ENCODE peak calls at places on chromosomes 11 and 22, in six cellular contexts. P is mammary epithelial cell, G is HepG2, A is keratinocyte, C is A673, W is K562. Z is an unnamed sample.

GRCh38 chr11:71548716-71549151 is 514 bp downstream of the KRTAP5-9 start:
- DNase-seq in A (no peak), C (no peak), P (no peak), G (no peak), W (no peak), Z (peak; percentile 13)

GRCh38 chr11:129917231-129917630 is 21.9 kb upstream of the NFRKB start:
- DNase-seq in P (no peak), A (no peak), C (no peak), W (no peak), G (no peak), Z (no peak)

GRCh38 chr11:134667505-134667904 is 255.5 kb upstream of the B3GAT1 start:
- DNase-seq in W (no peak), P (no peak), G (no peak), A (no peak), C (no peak), Z (no peak)

GRCh38 chr11:134532921-134533421 is 120.9 kb upstream of the B3GAT1 start:
- DNase-seq in C (no peak), G (no peak), P (no peak), W (no peak), A (no peak), Z (no peak)

GRCh38 chr11:102172127-102172848 is 62.0 kb downstream of the YAP1 start:
- DNase-seq in C (no peak), G (no peak), W (no peak), P (peak; percentile 18), A (no peak), Z (no peak)

GRCh38 chr11:45811571-45812290 is 6.8 kb downstream of the SLC35C1 start:
- DNase-seq in G (no peak), A (no peak), W (no peak), P (no peak), C (no peak), Z (no peak)

GRCh38 chr22:18905540-18906409 is at the start of gene DGCR6:
- DNase-seq in W (no peak), C (no peak), P (no peak), A (no peak), G (no peak), Z (no peak)

GRCh38 chr11:67666676-67667489 is 7.5 kb downstream of the ALDH3B2 start:
- DNase-seq in A (no peak), G (no peak), P (no peak), W (no peak), C (no peak), Z (no peak)

GRCh38 chr11:118618991-118619375 is 11.6 kb downstream of the PHLDB1 start:
- DNase-seq in P (peak; percentile 39), A (no peak), C (no peak), G (no peak), W (no peak), Z (no peak)

GRCh38 chr11:693415-693831 is 1.6 kb downstream of the DEAF1 start:
- DNase-seq in G (no peak), W (no peak), P (peak; percentile 46), C (peak; percentile 79), A (no peak), Z (peak; percentile 35)

GRCh38 chr11:12868315-12869073 is 140.6 kb upstream of the RASSF10 start:
- DNase-seq in W (peak; percentile 32), C (no peak), G (no peak), P (no peak), A (no peak), Z (no peak)

GRCh38 chr22:44839061-44839460 is 86.7 kb downstream of the ARHGAP8 start:
- DNase-seq in A (no peak), C (peak; percentile 18), W (no peak), G (no peak), P (no peak), Z (no peak)

GRCh38 chr11:134176284-134176683 is 47.5 kb downstream of the NCAPD3 start:
- DNase-seq in C (no peak), A (no peak), G (no peak), P (no peak), W (no peak), Z (no peak)

GRCh38 chr22:29313126-29314071 is 2.1 kb downstream of the RASL10A start:
- DNase-seq in W (no peak), P (no peak), C (no peak), G (no peak), A (no peak), Z (peak; percentile 68)

GRCh38 chr11:108906826-108907225 is 242.0 kb downstream of the DDX10 start:
- DNase-seq in P (no peak), G (no peak), A (no peak), C (peak; percentile 95), W (no peak), Z (no peak)

GRCh38 chr11:16179668-16180067 is 176.7 kb downstream of the SOX6 start:
- DNase-seq in W (no peak), P (no peak), G (no peak), A (no peak), C (peak; percentile 86), Z (no peak)

GRCh38 chr11:4991066-4991465 is 3.6 kb upstream of the OR51L1 start:
- DNase-seq in G (no peak), C (peak; percentile 5), W (peak; percentile 60), P (no peak), A (no peak), Z (peak; percentile 32)

GRCh38 chr22:28029201-28029948 is 110.3 kb upstream of the PITPNB start:
- DNase-seq in G (no peak), A (no peak), C (peak; percentile 80), P (no peak), W (no peak), Z (no peak)

GRCh38 chr22:47888807-47889206 is 1126.4 kb downstream of the TBC1D22A start:
- DNase-seq in C (no peak), W (no peak), A (no peak), P (no peak), G (no peak), Z (no peak)

GRCh38 chr11:67057410-67057757 is 737 bp downstream of the RHOD start:
- DNase-seq in P (peak; percentile 46), G (no peak), A (no peak), W (no peak), C (no peak), Z (no peak)

GRCh38 chr11:112293614-112294013 is 33.0 kb upstream of the PLET1 start:
- DNase-seq in W (no peak), A (no peak), C (peak; percentile 49), P (no peak), G (no peak), Z (no peak)
- H3K4me1 ChIP-seq in W (peaks cover 9% of the 10 kb centered on the region), A (peaks cover 25% of the 10 kb centered on the region), C (peaks cover 71% of the 10 kb centered on the region), P (peaks cover 18% of the 10 kb centered on the region), G (peaks cover 13% of the 10 kb centered on the region), Z (peaks cover 6% of the 10 kb centered on the region)

GRCh38 chr22:25110846-25111578 is 88.6 kb upstream of the CRYBB3 start:
- DNase-seq in C (peak; percentile 79), W (peak; percentile 33), G (peak; percentile 91), P (peak; percentile 87), A (peak; percentile 45), Z (peak; percentile 91)
- TF ChIP-seq EZH2 in C (no peak), W (no peak), G (no peak), P (no peak), A (no peak), Z (no peak)

GRCh38 chr11:73376168-73376802 is at the start of gene RELT:
- DNase-seq in C (peak; percentile 97), W (peak; percentile 97), A (no peak), G (peak; percentile 73), P (peak; percentile 90), Z (peak; percentile 97)
- TF ChIP-seq CTCF in C (peak; percentile 87), W (peak; percentile 95), A (peak; percentile 86), G (peak; percentile 85), P (peak; percentile 82), Z (peak; percentile 78)

DNA sequence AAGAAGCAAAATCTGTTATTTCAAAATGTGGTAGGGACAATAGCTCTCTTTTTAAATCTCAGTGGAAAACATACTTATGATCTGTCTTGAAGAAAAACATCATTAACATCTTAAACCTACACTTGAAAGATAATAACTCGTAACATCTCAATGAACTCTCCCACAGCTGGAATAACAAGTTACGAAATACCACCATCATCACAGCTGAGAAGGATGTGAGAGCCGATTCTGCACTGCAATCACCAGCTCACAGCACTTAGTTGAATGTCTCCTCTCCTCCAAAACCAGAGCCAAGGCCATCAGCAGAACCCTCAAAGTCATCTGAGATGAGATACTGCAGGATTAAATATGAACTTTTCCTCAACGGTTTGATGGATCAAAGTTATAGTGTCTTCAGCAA is 124.3 kb downstream of the ARHGAP20 start:
- DNase-seq in W (no peak), G (no peak), P (no peak), C (no peak), A (no peak), Z (no peak)
- H3K4me1 ChIP-seq in W (no peaks in the 10 kb centered on the region), G (no peaks in the 10 kb centered on the region), P (no peaks in the 10 kb centered on the region), C (no peaks in the 10 kb centered on the region), A (no peaks in the 10 kb centered on the region), Z (no peaks in the 10 kb centered on the region)

GRCh38 chr22:38221908-38222796 is 20.4 kb downstream of the MAFF start:
- DNase-seq in A (no peak), W (no peak), G (no peak), P (no peak), C (no peak), Z (peak; percentile 16)
- TF ChIP-seq EZH2 in A (no peak), W (no peak), G (no peak), P (no peak), C (no peak), Z (no peak)

DNA sequence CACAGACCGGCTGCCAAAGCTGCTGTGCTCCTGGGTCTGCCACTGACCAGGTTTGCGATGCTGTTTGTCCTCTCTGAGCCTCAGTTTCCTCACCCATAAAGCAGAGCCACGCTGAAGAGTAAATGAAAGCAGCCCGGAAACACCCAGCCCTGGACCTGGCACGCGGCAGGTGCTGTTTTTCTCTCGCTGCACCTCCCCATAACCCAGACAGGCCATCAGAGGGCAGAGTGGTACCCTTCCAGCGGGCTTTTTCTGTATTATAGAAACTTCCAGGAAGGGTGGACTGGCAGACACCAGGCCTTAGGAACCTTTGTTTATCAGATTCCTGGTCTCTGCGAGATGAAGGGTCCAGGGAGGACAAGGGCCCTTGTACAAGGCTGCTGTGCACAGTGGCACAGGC is 17.9 kb upstream of the FGF19 start:
- DNase-seq in W (no peak), C (no peak), P (no peak), A (no peak), G (no peak), Z (peak; percentile 49)
- TF ChIP-seq CTCF in W (peak; percentile 12), C (peak; percentile 35), P (peak; percentile 13), A (peak; percentile 47), G (peak; percentile 52), Z (peak; percentile 57)

GRCh38 chr11:7971846-7972245 is 6.6 kb upstream of the NLRP10 start:
- DNase-seq in C (no peak), W (no peak), P (no peak), A (no peak), G (no peak), Z (no peak)

GRCh38 chr11:7977251-7977917 is 9.8 kb upstream of the EIF3F start:
- DNase-seq in C (no peak), P (peak; percentile 65), A (peak; percentile 67), W (no peak), G (no peak), Z (no peak)

GRCh38 chr11:7973011-7973410 is 7.8 kb upstream of the NLRP10 start:
- DNase-seq in A (no peak), G (no peak), W (no peak), C (no peak), P (peak; percentile 76), Z (no peak)

GRCh38 chr11:7969756-7970646 is 4.8 kb upstream of the NLRP10 start:
- DNase-seq in A (no peak), C (no peak), G (no peak), P (no peak), W (no peak), Z (no peak)

GRCh38 chr11:7974668-7975067 is 9.4 kb upstream of the NLRP10 start:
- DNase-seq in W (no peak), P (no peak), A (no peak), G (no peak), C (no peak), Z (no peak)
- H3K4me1 ChIP-seq in W (no peaks in the 10 kb centered on the region), P (peaks cover 30% of the 10 kb centered on the region), A (peaks cover 21% of the 10 kb centered on the region), G (no peaks in the 10 kb centered on the region), C (no peaks in the 10 kb centered on the region), Z (no peaks in the 10 kb centered on the region)

Z was measured in neural progenitor cell.